ENCODE peak calls at places on chromosomes 7 and 10, in four cellular contexts. P is IMR-90, H is neuronal stem cell, R is mesenchymal stem cell. S is an unnamed sample.

GRCh38 chr10:64159910-64160872 is 639.0 kb downstream of the REEP3 start:
- DNase-seq in P (no peak), H (no peak), R (no peak), S (peak; percentile 3)

GRCh38 chr7:12913002-12913401 is 225.6 kb downstream of the ARL4A start:
- DNase-seq in P (no peak), H (no peak), R (no peak), S (no peak)

GRCh38 chr10:100504101-100504500 is 15.6 kb downstream of the SEC31B start:
- DNase-seq in P (peak; percentile 26), H (no peak), R (no peak), S (no peak)

GRCh38 chr10:60099998-60100747 is 193.8 kb upstream of the CCDC6 start:
- DNase-seq in P (peak; percentile 63), H (peak; percentile 44), R (peak; percentile 70), S (peak; percentile 68)

GRCh38 chr7:101681170-101682007 is 52.3 kb upstream of the MYL10 start:
- DNase-seq in P (peak; percentile 87), H (no peak), R (peak; percentile 82), S (peak; percentile 47)

GRCh38 chr10:22927661-22928403 is at the start of gene ARMC3:
- DNase-seq in P (no peak), H (peak; percentile 82), R (peak; percentile 78), S (peak; percentile 92)

GRCh38 chr10:102545265-102545664 is 41.5 kb downstream of the SUFU start:
- DNase-seq in P (no peak), H (no peak), R (no peak), S (no peak)

GRCh38 chr10:17888189-17888588 is 63.5 kb upstream of the SLC39A12 start:
- DNase-seq in P (no peak), H (no peak), R (no peak), S (no peak)

GRCh38 chr10:11870461-11870780 is 47.3 kb downstream of the PROSER2 start:
- DNase-seq in P (no peak), H (no peak), R (no peak), S (no peak)

GRCh38 chr10:100014129-100014762 is 4.5 kb upstream of the DNMBP start:
- DNase-seq in P (no peak), H (no peak), R (no peak), S (no peak)

DNA sequence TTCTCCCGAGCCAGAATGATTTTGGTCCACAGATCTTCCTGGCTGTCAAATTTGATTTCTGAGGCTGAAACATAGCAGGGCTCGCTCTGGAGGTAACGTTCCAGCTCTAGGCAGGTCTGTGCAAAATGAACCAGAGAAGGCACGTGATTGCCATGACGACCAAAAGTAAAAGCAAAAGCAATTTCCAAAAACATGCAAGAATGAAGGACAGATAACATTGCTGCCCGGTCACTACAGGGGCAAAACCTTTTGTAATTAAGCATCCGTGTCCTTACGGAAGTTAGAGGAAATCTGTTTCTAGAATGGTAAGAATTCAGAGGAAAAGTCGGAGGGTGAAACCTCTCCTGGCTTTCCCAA is 2.9 kb downstream of the KLF6 start:
- DNase-seq in P (no peak), H (no peak), R (no peak), S (no peak)
- H3K79me1 ChIP-seq in P (peaks cover 3% of the 10 kb centered on the region), H (peaks cover 9% of the 10 kb centered on the region), R (no peaks in the 10 kb centered on the region), S (peaks cover 25% of the 10 kb centered on the region)

DNA sequence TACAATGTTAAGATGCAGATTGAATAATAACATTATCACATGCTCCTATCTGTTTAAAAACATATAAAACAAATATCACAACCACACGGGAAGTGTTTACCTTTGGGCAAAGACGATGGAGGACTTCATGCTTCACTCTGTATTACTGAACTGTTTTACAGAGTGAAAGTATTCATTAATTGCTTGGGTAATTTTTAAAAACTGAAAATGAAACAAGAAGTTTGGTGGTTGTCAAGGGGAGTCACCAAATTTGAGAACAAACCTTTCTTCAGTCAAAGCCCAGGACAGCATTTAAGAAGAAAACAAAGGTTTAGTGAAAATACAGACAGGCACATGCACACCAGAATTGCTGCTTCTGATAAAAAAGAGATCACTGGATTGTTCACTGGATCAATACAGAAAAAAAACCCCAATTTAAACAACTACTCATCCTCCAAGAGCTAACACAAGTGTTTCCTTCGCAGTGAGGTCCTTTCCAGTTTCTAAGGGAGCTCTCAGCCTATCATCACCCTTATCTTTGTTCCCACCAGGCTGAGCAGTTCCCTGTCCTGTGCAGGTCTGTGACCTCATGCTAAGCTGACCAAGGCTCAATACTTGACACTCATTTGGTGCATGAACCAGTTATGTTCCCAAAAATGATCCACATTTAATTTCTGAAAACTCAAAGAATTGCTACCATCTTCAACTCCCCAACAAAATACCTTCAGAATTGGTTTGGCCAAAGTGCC is 8.8 kb downstream of the PARP12 start:
- DNase-seq in P (no peak), H (no peak), R (no peak), S (no peak)
- H4K8ac ChIP-seq in P (no peak overlapping the region), H (no peak overlapping the region), R (no peak overlapping the region), S (no peak overlapping the region)

GRCh38 chr7:140525741-140526140 is 46.4 kb upstream of the MKRN1 start:
- DNase-seq in P (no peak), H (no peak), R (no peak), S (no peak)
- H2BK15ac ChIP-seq in P (no peak overlapping the region), H (no peak overlapping the region), R (no peak overlapping the region), S (no peak overlapping the region)

GRCh38 chr10:71239131-71239915 is 27.0 kb downstream of the UNC5B start:
- DNase-seq in P (no peak), H (no peak), R (no peak), S (no peak)
- H3K79me1 ChIP-seq in P (no peaks in the 10 kb centered on the region), H (no peaks in the 10 kb centered on the region), R (no peaks in the 10 kb centered on the region), S (peaks cover 14% of the 10 kb centered on the region)

GRCh38 chr10:103633846-103634245 is 140.3 kb downstream of the NEURL1 start:
- DNase-seq in P (no peak), H (no peak), R (no peak), S (no peak)
- H4K8ac ChIP-seq in P (no peak overlapping the region), H (no peak overlapping the region), R (no peak overlapping the region), S (no peak overlapping the region)

GRCh38 chr7:2468227-2468626 is 8.0 kb downstream of the GRIFIN start:
- DNase-seq in P (no peak), H (no peak), R (no peak), S (no peak)
- H2BK15ac ChIP-seq in P (no peak overlapping the region), H (peak overlapping the region; percentile 96), R (no peak overlapping the region), S (no peak overlapping the region)

DNA sequence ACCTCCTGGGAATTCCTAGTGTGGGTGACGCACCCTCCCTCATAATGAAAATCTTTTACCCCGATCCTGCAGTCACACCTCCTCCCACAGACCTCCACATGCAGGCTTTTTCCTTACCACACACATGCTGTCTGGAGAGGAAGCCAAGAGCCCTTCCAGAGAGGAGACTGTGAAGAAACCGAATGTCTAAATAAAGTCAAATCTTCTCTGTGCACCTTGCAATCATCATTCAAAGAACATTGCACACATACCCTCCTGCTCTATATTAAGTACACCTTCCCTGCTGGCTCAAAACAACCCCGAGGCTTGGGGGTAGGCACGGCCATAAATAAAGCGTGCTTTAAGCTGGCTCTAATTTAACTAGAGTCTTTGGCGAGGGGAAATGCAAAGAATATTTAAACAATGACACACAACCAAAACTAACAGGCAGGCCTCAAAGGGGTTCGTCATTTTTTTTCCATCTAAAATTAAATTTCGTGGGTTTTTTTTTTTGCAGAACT is 34.9 kb downstream of the CALML3 start:
- DNase-seq in P (peak; percentile 78), H (no peak), R (peak; percentile 59), S (no peak)
- H3K79me1 ChIP-seq in P (no peaks in the 10 kb centered on the region), H (no peaks in the 10 kb centered on the region), R (no peaks in the 10 kb centered on the region), S (no peaks in the 10 kb centered on the region)

GRCh38 chr7:133081119-133081604 is 728 bp downstream of the CHCHD3 start:
- DNase-seq in P (no peak), H (no peak), R (peak; percentile 44), S (peak; percentile 80)
- H4K8ac ChIP-seq in P (peak overlapping the region; percentile 45), H (no peak overlapping the region), R (peak overlapping the region; percentile 74), S (no peak overlapping the region)

DNA sequence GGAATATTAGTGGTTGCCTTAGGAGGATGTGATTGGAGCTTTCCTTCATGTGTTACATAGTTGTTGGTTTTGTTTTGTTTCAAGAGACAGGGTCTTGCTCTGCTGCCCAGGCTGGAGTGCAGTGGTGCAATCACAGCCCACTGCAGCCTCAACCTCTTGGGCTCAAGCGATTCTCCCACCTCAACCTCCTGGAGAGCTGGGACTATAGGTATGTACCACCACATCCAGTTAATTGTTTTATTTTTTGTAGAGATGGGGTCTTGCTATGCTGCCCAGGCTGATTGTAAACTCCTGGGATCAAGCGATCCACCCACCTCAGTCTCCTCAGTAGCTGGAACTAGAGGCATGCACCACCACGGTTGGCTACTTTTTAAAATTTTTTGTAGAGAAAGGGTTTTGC is 86.1 kb downstream of the RABGEF1 start:
- DNase-seq in P (no peak), H (no peak), R (no peak), S (no peak)
- H2BK15ac ChIP-seq in P (no peak overlapping the region), H (no peak overlapping the region), R (no peak overlapping the region), S (no peak overlapping the region)

S was measured in mesendoderm.